ENCODE peak calls at places on chromosome 12, in ten cellular contexts. One of them, this sample, is unnamed.

GRCh38 chr12:110948041-110948440 is 27.7 kb upstream of the MYL2 start:
- DNase-seq in EL: no peak
- DNase-seq in left ventricle myocardium inferior: no peak
- DNase-seq in fibroblast of the conjunctiva: no peak
- DNase-seq in neural crest cell: no peak
- DNase-seq in astrocyte of the spinal cord: no peak
- DNase-seq in islet precursor cell: peak; percentile 42
- DNase-seq in stimulated activated CD8-positive, alpha-beta memory T cell treated with anti-CD3 and anti-CD28 coated beads, Interleukin-15, amount 100 ng/mL, for 48 hours: no peak
- DNase-seq in NCI-H1417 treated with DMSO at 0.1 percent for 48 hours: no peak
- DNase-seq in RWPE1: no peak
- DNase-seq in this sample: no peak

GRCh38 chr12:122028601-122029560 is 7.2 kb downstream of the BCL7A start:
- DNase-seq in EL: no peak
- DNase-seq in left ventricle myocardium inferior: no peak
- DNase-seq in fibroblast of the conjunctiva: no peak
- DNase-seq in neural crest cell: no peak
- DNase-seq in astrocyte of the spinal cord: no peak
- DNase-seq in islet precursor cell: no peak
- DNase-seq in stimulated activated CD8-positive, alpha-beta memory T cell treated with anti-CD3 and anti-CD28 coated beads, Interleukin-15, amount 100 ng/mL, for 48 hours: peak; percentile 66
- DNase-seq in NCI-H1417 treated with DMSO at 0.1 percent for 48 hours: no peak
- DNase-seq in RWPE1: no peak
- DNase-seq in this sample: no peak

GRCh38 chr12:38911611-38912010 is 6.2 kb upstream of the CPNE8 start:
- DNase-seq in EL: no peak
- DNase-seq in left ventricle myocardium inferior: no peak
- DNase-seq in fibroblast of the conjunctiva: no peak
- DNase-seq in neural crest cell: no peak
- DNase-seq in astrocyte of the spinal cord: no peak
- DNase-seq in islet precursor cell: no peak
- DNase-seq in stimulated activated CD8-positive, alpha-beta memory T cell treated with anti-CD3 and anti-CD28 coated beads, Interleukin-15, amount 100 ng/mL, for 48 hours: no peak
- DNase-seq in NCI-H1417 treated with DMSO at 0.1 percent for 48 hours: no peak
- DNase-seq in RWPE1: peak; percentile 8
- DNase-seq in this sample: no peak

GRCh38 chr12:120429368-120429767 is 8.5 kb upstream of the COX6A1 start:
- DNase-seq in EL: no peak
- DNase-seq in left ventricle myocardium inferior: no peak
- DNase-seq in fibroblast of the conjunctiva: no peak
- DNase-seq in neural crest cell: no peak
- DNase-seq in astrocyte of the spinal cord: no peak
- DNase-seq in islet precursor cell: peak; percentile 69
- DNase-seq in stimulated activated CD8-positive, alpha-beta memory T cell treated with anti-CD3 and anti-CD28 coated beads, Interleukin-15, amount 100 ng/mL, for 48 hours: no peak
- DNase-seq in NCI-H1417 treated with DMSO at 0.1 percent for 48 hours: no peak
- DNase-seq in RWPE1: no peak
- DNase-seq in this sample: no peak

GRCh38 chr12:108879615-108880254 is at the start of gene DAO:
- DNase-seq in EL: no peak
- DNase-seq in left ventricle myocardium inferior: no peak
- DNase-seq in fibroblast of the conjunctiva: no peak
- DNase-seq in neural crest cell: no peak
- DNase-seq in astrocyte of the spinal cord: no peak
- DNase-seq in islet precursor cell: no peak
- DNase-seq in stimulated activated CD8-positive, alpha-beta memory T cell treated with anti-CD3 and anti-CD28 coated beads, Interleukin-15, amount 100 ng/mL, for 48 hours: no peak
- DNase-seq in NCI-H1417 treated with DMSO at 0.1 percent for 48 hours: no peak
- DNase-seq in RWPE1: no peak
- DNase-seq in this sample: no peak

GRCh38 chr12:47705239-47705570 is 625 bp downstream of the RPAP3 start:
- DNase-seq in EL: no peak
- DNase-seq in left ventricle myocardium inferior: no peak
- DNase-seq in fibroblast of the conjunctiva: no peak
- DNase-seq in neural crest cell: no peak
- DNase-seq in astrocyte of the spinal cord: peak; percentile 8
- DNase-seq in islet precursor cell: peak; percentile 29
- DNase-seq in stimulated activated CD8-positive, alpha-beta memory T cell treated with anti-CD3 and anti-CD28 coated beads, Interleukin-15, amount 100 ng/mL, for 48 hours: no peak
- DNase-seq in NCI-H1417 treated with DMSO at 0.1 percent for 48 hours: no peak
- DNase-seq in RWPE1: no peak
- DNase-seq in this sample: no peak

GRCh38 chr12:6563448-6564050 is 4.5 kb downstream of the NOP2 start:
- DNase-seq in EL: peak; percentile 53
- DNase-seq in left ventricle myocardium inferior: no peak
- DNase-seq in fibroblast of the conjunctiva: peak; percentile 24
- DNase-seq in neural crest cell: peak; percentile 72
- DNase-seq in astrocyte of the spinal cord: peak; percentile 37
- DNase-seq in islet precursor cell: peak; percentile 80
- DNase-seq in stimulated activated CD8-positive, alpha-beta memory T cell treated with anti-CD3 and anti-CD28 coated beads, Interleukin-15, amount 100 ng/mL, for 48 hours: no peak
- DNase-seq in NCI-H1417 treated with DMSO at 0.1 percent for 48 hours: no peak
- DNase-seq in RWPE1: peak; percentile 30
- DNase-seq in this sample: peak; percentile 52

GRCh38 chr12:114396153-114396868 is 9.6 kb downstream of the TBX5 start:
- DNase-seq in EL: peak; percentile 62
- DNase-seq in left ventricle myocardium inferior: no peak
- DNase-seq in fibroblast of the conjunctiva: no peak
- DNase-seq in neural crest cell: no peak
- DNase-seq in astrocyte of the spinal cord: no peak
- DNase-seq in islet precursor cell: peak; percentile 65
- DNase-seq in stimulated activated CD8-positive, alpha-beta memory T cell treated with anti-CD3 and anti-CD28 coated beads, Interleukin-15, amount 100 ng/mL, for 48 hours: no peak
- DNase-seq in NCI-H1417 treated with DMSO at 0.1 percent for 48 hours: no peak
- DNase-seq in RWPE1: no peak
- DNase-seq in this sample: peak; percentile 76

GRCh38 chr12:111767362-111768158 is 827 bp downstream of the ALDH2 start:
- DNase-seq in EL: peak; percentile 34
- DNase-seq in left ventricle myocardium inferior: no peak
- DNase-seq in fibroblast of the conjunctiva: no peak
- DNase-seq in neural crest cell: no peak
- DNase-seq in astrocyte of the spinal cord: no peak
- DNase-seq in islet precursor cell: peak; percentile 81
- DNase-seq in stimulated activated CD8-positive, alpha-beta memory T cell treated with anti-CD3 and anti-CD28 coated beads, Interleukin-15, amount 100 ng/mL, for 48 hours: no peak
- DNase-seq in NCI-H1417 treated with DMSO at 0.1 percent for 48 hours: no peak
- DNase-seq in RWPE1: peak; percentile 61
- DNase-seq in this sample: peak; percentile 45

GRCh38 chr12:94157891-94158495 is 9.6 kb downstream of the PLXNC1 start:
- DNase-seq in EL: no peak
- DNase-seq in left ventricle myocardium inferior: no peak
- DNase-seq in fibroblast of the conjunctiva: no peak
- DNase-seq in neural crest cell: no peak
- DNase-seq in astrocyte of the spinal cord: no peak
- DNase-seq in islet precursor cell: no peak
- DNase-seq in stimulated activated CD8-positive, alpha-beta memory T cell treated with anti-CD3 and anti-CD28 coated beads, Interleukin-15, amount 100 ng/mL, for 48 hours: no peak
- DNase-seq in NCI-H1417 treated with DMSO at 0.1 percent for 48 hours: no peak
- DNase-seq in RWPE1: no peak
- DNase-seq in this sample: no peak

GRCh38 chr12:105445261-105446015 is 114.9 kb downstream of the C12orf75 start:
- DNase-seq in EL: peak; percentile 75
- DNase-seq in left ventricle myocardium inferior: no peak
- DNase-seq in fibroblast of the conjunctiva: no peak
- DNase-seq in neural crest cell: no peak
- DNase-seq in astrocyte of the spinal cord: peak; percentile 41
- DNase-seq in islet precursor cell: peak; percentile 74
- DNase-seq in stimulated activated CD8-positive, alpha-beta memory T cell treated with anti-CD3 and anti-CD28 coated beads, Interleukin-15, amount 100 ng/mL, for 48 hours: no peak
- DNase-seq in NCI-H1417 treated with DMSO at 0.1 percent for 48 hours: no peak
- DNase-seq in RWPE1: peak; percentile 33
- DNase-seq in this sample: peak; percentile 90

This sample was measured in EH.